ENCODE peak calls at places on chromosomes 3 and 15, in six cellular contexts. X is activated T-cell treated with anti-CD3 and anti-CD28 coated beads, Interleukin-2, amount 50 U/mL, for 4 hours; Q is IMR-90; I is right lobe of liver; T is activated CD8-positive, alpha-beta T cell treated with anti-CD3 and anti-CD28 coated beads, Interleukin-2, amount 10 ng/mL, durations not matched to agents 7 days and 5 days; M is activated CD4-positive, alpha-beta T cell treated with anti-CD3 and anti-CD28 coated beads for 36 hours. N is an unnamed sample.

GRCh38 chr3:112134335-112135124 is 1.5 kb upstream of the GCSAM start:
- ATAC-seq in I (no peak), X (peak), T (peak), M (peak), Q (no peak), N (no peak)

GRCh38 chr3:21705769-21706168 is 45.2 kb downstream of the ZNF385D start:
- ATAC-seq in M (no peak), Q (peak), I (peak), X (no peak), T (no peak), N (peak)

GRCh38 chr15:70505411-70505919 is 257.9 kb downstream of the UACA start:
- ATAC-seq in M (peak), Q (peak), I (no peak), X (peak), T (peak), N (no peak)

GRCh38 chr3:100175637-100176250 is 61.4 kb upstream of the FILIP1L start:
- ATAC-seq in I (no peak), T (no peak), M (no peak), Q (no peak), X (no peak), N (no peak)

GRCh38 chr3:29481969-29482767 is 201.3 kb downstream of the RBMS3 start:
- ATAC-seq in Q (no peak), M (no peak), X (no peak), I (no peak), T (no peak), N (no peak)

GRCh38 chr3:96619475-96619874 is 194.9 kb upstream of the EPHA6 start:
- ATAC-seq in M (peak), X (no peak), I (no peak), T (no peak), Q (no peak), N (no peak)

GRCh38 chr15:34336947-34337556 is 529 bp downstream of the SLC12A6 start:
- ATAC-seq in Q (peak), M (peak), T (peak), X (peak), I (peak), N (peak)

GRCh38 chr3:47266709-47267489 is 15.7 kb downstream of the KIF9 start:
- ATAC-seq in X (peak), I (no peak), M (peak), T (peak), Q (peak), N (peak)

N was measured in gastroesophageal sphincter.